ENCODE peak calls at places on chromosome 6, in five cellular contexts. M is progenitor cell of endocrine pancreas; R is HTR-8/SVneo; Q is right cardiac atrium; F is activated CD8-positive, alpha-beta memory T cell treated with anti-CD3 and anti-CD28 coated beads for 4 hours. U is an unnamed sample.

GRCh38 chr6:42068173-42068572 is 17.8 kb downstream of the TAF8 start:
- DNase-seq in F (no peak), R (no peak), Q (no peak), M (no peak), U (no peak)

GRCh38 chr6:10386260-10386659 is 28.6 kb downstream of the TFAP2A start:
- DNase-seq in M (no peak), Q (no peak), F (no peak), R (no peak), U (no peak)

GRCh38 chr6:44254957-44255808 is 2.1 kb downstream of the SLC35B2 start:
- DNase-seq in M (no peak), F (no peak), Q (peak; percentile 49), R (no peak), U (no peak)

GRCh38 chr6:4732691-4733315 is 43.4 kb upstream of the CDYL start:
- DNase-seq in Q (peak; percentile 67), R (peak; percentile 88), M (no peak), F (no peak), U (peak; percentile 84)

GRCh38 chr6:121498481-121499276 is 63.2 kb downstream of the GJA1 start:
- DNase-seq in M (no peak), R (no peak), F (no peak), Q (no peak), U (no peak)

GRCh38 chr6:167870321-167870720 is 43.6 kb downstream of the AFDN start:
- DNase-seq in R (no peak), Q (no peak), M (no peak), F (no peak), U (no peak)

GRCh38 chr6:86961432-86962200 is 24.3 kb downstream of the HTR1E start:
- DNase-seq in M (no peak), F (no peak), R (no peak), Q (no peak), U (no peak)

GRCh38 chr6:131807644-131808459 is at the start of gene ENPP1:
- DNase-seq in M (peak; percentile 52), Q (peak; percentile 92), F (peak; percentile 8), R (peak; percentile 79), U (peak; percentile 55)

GRCh38 chr6:44078795-44079671 is 48.2 kb downstream of the MRPL14 start:
- DNase-seq in F (peak; percentile 51), M (peak; percentile 70), R (peak; percentile 80), Q (peak; percentile 82), U (peak; percentile 49)

GRCh38 chr6:24689964-24690363 is 23.1 kb downstream of the ACOT13 start:
- DNase-seq in M (no peak), R (no peak), Q (no peak), F (no peak), U (no peak)

GRCh38 chr6:74409447-74409846 is 713.4 kb downstream of the CD109 start:
- DNase-seq in F (no peak), R (peak; percentile 25), Q (no peak), M (no peak), U (peak; percentile 47)

GRCh38 chr6:51118754-51119153 is 300.1 kb downstream of the TFAP2B start:
- DNase-seq in M (no peak), Q (no peak), R (no peak), F (no peak), U (no peak)

GRCh38 chr6:105015482-105015881 is 58.6 kb downstream of the LIN28B start:
- DNase-seq in F (no peak), M (no peak), Q (no peak), R (peak; percentile 22), U (peak; percentile 34)

U was measured in NCI-H226.